ENCODE peak calls at places on chromosome 4, in four cellular contexts. Q is GM12878, T is A549, S is IMR-90. M is an unnamed sample.

GRCh38 chr4:182825786-182826185 is 91.4 kb downstream of the DCTD start:
- DNase-seq in Q (no peak), T (no peak), S (no peak), M (no peak)

GRCh38 chr4:24404281-24404680 is 180.1 kb downstream of the DHX15 start:
- DNase-seq in Q (no peak), T (no peak), S (peak), M (no peak)

GRCh38 chr4:102324725-102325124 is 20.6 kb downstream of the SLC39A8 start:
- DNase-seq in Q (no peak), T (no peak), S (no peak), M (no peak)

GRCh38 chr4:10008208-10009005 is 12.9 kb downstream of the SLC2A9 start:
- DNase-seq in Q (no peak), T (no peak), S (peak), M (no peak)

GRCh38 chr4:118948545-118949144 is 60.0 kb downstream of the SYNPO2 start:
- DNase-seq in Q (no peak), T (no peak), S (peak), M (no peak)

GRCh38 chr4:107993969-107994368 is 4.3 kb downstream of the HADH start:
- DNase-seq in Q (peak), T (no peak), S (no peak), M (no peak)

GRCh38 chr4:99610605-99611172 is 36.1 kb downstream of the MTTP start:
- DNase-seq in Q (no peak), T (no peak), S (no peak), M (no peak)

GRCh38 chr4:39614487-39615162 is 24.0 kb downstream of the SMIM14 start:
- DNase-seq in Q (no peak), T (peak), S (peak), M (no peak)

GRCh38 chr4:91064157-91064853 is 937.1 kb downstream of the CCSER1 start:
- DNase-seq in Q (no peak), T (no peak), S (no peak), M (peak)

GRCh38 chr4:78928835-78929234 is 10.4 kb downstream of the PAQR3 start:
- DNase-seq in Q (no peak), T (no peak), S (no peak), M (no peak)

GRCh38 chr4:108172231-108172779 is 3.6 kb upstream of the LEF1 start:
- DNase-seq in Q (no peak), T (no peak), S (no peak), M (no peak)

GRCh38 chr4:163755013-163755412 is 260.5 kb downstream of the TMA16 start:
- DNase-seq in Q (peak), T (no peak), S (peak), M (no peak)
- TF ChIP-seq CEBPB in Q (no peak), T (no peak), S (no peak), M (no peak)

DNA sequence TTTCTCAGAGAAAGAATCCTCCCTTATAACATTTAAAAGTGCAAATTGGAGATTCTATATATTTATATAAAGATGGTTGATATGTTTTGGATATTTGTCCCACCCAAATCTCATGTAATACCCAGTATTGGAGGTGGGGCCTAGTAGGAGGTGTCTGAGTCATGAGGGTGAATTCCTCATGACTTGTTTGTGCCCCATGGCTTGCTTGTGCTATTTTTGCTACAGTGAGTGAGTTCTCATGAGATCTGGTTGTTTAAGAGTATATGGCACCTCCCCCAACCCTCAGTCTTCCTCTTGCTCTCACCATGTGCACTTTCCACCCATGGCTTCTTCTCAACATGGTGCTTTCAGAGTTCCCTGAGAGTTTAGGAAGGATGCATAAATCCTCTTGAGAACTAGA is 9.5 kb upstream of the ANKRD50 start:
- DNase-seq in Q (no peak), T (no peak), S (peak), M (no peak)
- TF ChIP-seq CEBPB in Q (no peak), T (no peak), S (no peak), M (no peak)

DNA sequence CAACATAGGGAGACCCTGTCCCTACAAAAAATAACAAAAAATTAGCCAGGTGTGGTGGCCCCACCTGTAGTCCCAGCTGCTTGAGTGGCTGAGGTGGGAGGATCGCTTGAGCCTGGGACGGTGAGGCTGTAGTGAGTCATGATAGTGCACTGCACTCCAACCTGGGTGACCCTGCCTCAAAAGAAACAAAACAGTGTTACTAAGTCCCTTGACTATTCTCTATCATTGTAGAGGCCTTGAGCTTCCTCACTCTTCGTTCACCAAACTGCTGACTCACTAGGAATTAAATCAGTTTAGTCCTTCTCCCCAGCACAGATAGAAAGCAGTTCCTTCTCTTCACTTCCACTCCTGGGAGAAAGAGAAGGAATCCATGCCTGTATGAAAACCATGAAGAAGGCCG is 14.5 kb downstream of the CDS1 start:
- DNase-seq in Q (no peak), T (no peak), S (no peak), M (peak)
- TF ChIP-seq CEBPB in Q (no peak), T (no peak), S (no peak), M (no peak)

GRCh38 chr4:152458801-152459302 is 77.0 kb downstream of the FBXW7 start:
- DNase-seq in Q (peak), T (no peak), S (peak), M (no peak)
- TF ChIP-seq CEBPB in Q (no peak), T (no peak), S (no peak), M (no peak)

GRCh38 chr4:164772076-164772475 is 18.1 kb downstream of the SMIM31 start:
- DNase-seq in Q (no peak), T (no peak), S (no peak), M (no peak)
- TF ChIP-seq CEBPB in Q (no peak), T (no peak), S (no peak), M (no peak)

GRCh38 chr4:4341861-4342650 is 44.8 kb upstream of the NSG1 start:
- DNase-seq in Q (no peak), T (no peak), S (no peak), M (no peak)

GRCh38 chr4:4334798-4335520 is 44.9 kb downstream of the ZBTB49 start:
- DNase-seq in Q (no peak), T (peak), S (peak), M (peak)

GRCh38 chr4:4339504-4340085 is 47.3 kb upstream of the NSG1 start:
- DNase-seq in Q (no peak), T (no peak), S (peak), M (no peak)

GRCh38 chr4:4338201-4338600 is 48.1 kb downstream of the ZBTB49 start:
- DNase-seq in Q (no peak), T (no peak), S (no peak), M (no peak)

GRCh38 chr4:4338632-4339031 is 48.3 kb upstream of the NSG1 start:
- DNase-seq in Q (no peak), T (no peak), S (no peak), M (no peak)
- TF ChIP-seq CEBPB in Q (no peak), T (no peak), S (no peak), M (no peak)

DNA sequence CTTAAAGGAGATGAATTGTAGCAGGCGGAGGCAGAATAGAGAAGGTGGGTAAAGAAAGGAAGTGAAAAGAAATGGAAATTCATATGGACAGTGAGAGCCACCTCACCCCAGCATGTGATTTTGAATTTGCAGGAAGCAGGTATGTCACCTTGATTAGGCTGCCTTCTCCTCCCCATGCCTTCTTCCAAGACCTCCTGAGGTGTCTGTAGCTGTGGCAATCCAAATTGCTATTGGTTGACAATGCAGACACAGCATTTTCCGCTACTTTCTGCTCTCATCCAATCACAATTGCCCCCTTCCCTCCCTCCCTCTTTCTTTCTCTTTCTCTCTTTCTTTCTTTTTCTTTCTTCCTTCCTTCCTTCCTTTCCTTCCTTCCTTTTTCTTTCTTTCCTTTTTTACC is 38.5 kb downstream of the RAB33B start:
- DNase-seq in Q (no peak), T (no peak), S (no peak), M (no peak)
- TF ChIP-seq CEBPB in Q (no peak), T (no peak), S (no peak), M (no peak)

DNA sequence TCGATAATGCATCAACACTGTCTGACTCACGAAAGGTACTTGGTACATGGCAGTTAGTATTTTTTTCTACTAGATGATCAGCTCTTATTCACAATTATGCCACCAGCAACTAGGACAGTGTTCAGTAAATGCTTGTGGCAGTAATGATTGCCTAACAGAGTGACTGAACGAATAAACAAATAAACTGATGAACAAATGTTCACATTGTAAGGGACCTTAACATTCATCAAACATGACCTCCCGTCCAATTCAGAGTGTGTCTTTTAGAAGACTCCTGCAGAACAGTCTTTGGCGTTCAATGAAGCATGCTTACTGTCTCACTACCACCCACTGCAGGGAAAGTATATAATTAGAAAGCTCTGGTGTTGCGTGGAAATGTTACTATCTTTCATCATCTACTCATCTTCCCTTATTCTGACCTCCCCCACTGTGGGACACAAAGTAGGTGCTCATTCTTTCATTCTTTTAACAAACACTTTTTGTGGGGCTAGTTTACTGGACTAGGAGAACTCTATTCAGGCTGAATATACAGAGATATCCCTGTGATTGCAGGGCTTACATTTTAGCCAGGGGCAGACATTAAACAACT is 319.3 kb downstream of the RAB28 start:
- DNase-seq in Q (no peak), T (no peak), S (no peak), M (no peak)
- TF ChIP-seq CEBPB in Q (no peak), T (no peak), S (no peak), M (no peak)